ENCODE peak calls at places on chromosomes 16 and 17, in ten cellular contexts. V, S, F, O, E, D, A, C, N and L are unnamed samples.

GRCh38 chr17:48002920-48003685 is 32.2 kb downstream of the CDK5RAP3 start:
- DNase-seq in V (no peak), S (no peak), F (no peak), O (no peak), E (peak; percentile 26), D (no peak), A (no peak), C (no peak), N (no peak), L (no peak)

GRCh38 chr17:50037321-50038107 is 18.4 kb upstream of the ITGA3 start:
- DNase-seq in V (no peak), S (peak; percentile 82), F (peak; percentile 87), O (peak; percentile 75), E (no peak), D (peak; percentile 49), A (no peak), C (no peak), N (peak; percentile 62), L (no peak)

GRCh38 chr16:73152731-73153130 is 104.8 kb upstream of the ZFHX3 start:
- DNase-seq in V (no peak), S (no peak), F (no peak), O (no peak), E (peak; percentile 46), D (no peak), A (no peak), C (no peak), N (no peak), L (no peak)

GRCh38 chr17:32491371-32492280 is 4.8 kb downstream of the CDK5R1 start:
- DNase-seq in V (no peak), S (no peak), F (no peak), O (peak; percentile 67), E (no peak), D (no peak), A (peak; percentile 74), C (no peak), N (no peak), L (no peak)

GRCh38 chr16:533391-534088 is 6.0 kb downstream of the CAPN15 start:
- DNase-seq in V (no peak), S (no peak), F (no peak), O (peak; percentile 82), E (no peak), D (peak; percentile 89), A (no peak), C (no peak), N (no peak), L (no peak)

GRCh38 chr16:89897204-89897603 is 21.5 kb upstream of the MC1R start:
- DNase-seq in V (no peak), S (no peak), F (no peak), O (no peak), E (no peak), D (no peak), A (no peak), C (no peak), N (no peak), L (no peak)

GRCh38 chr16:89341697-89342694 is 124.5 kb downstream of the ZNF778 start:
- DNase-seq in V (no peak), S (no peak), F (no peak), O (no peak), E (no peak), D (no peak), A (no peak), C (no peak), N (no peak), L (no peak)

GRCh38 chr17:52790359-52790955 is 631.9 kb upstream of the CA10 start:
- DNase-seq in V (no peak), S (no peak), F (no peak), O (no peak), E (no peak), D (no peak), A (no peak), C (no peak), N (no peak), L (no peak)

GRCh38 chr17:36059455-36059854 is 4.6 kb upstream of the CCL18 start:
- DNase-seq in V (no peak), S (no peak), F (no peak), O (no peak), E (no peak), D (no peak), A (no peak), C (no peak), N (no peak), L (no peak)

GRCh38 chr16:4944333-4945281 is 7.7 kb upstream of the PPL start:
- DNase-seq in V (peak; percentile 94), S (peak; percentile 98), F (peak; percentile 97), O (peak; percentile 87), E (no peak), D (peak; percentile 87), A (peak; percentile 25), C (no peak), N (peak; percentile 86), L (peak; percentile 93)

GRCh38 chr17:73323622-73324455 is 12.0 kb upstream of the CDC42EP4 start:
- DNase-seq in V (no peak), S (no peak), F (no peak), O (no peak), E (no peak), D (no peak), A (no peak), C (no peak), N (no peak), L (no peak)
- TF ChIP-seq CTCF in V (no peak), S (no peak), F (no peak), O (no peak), E (no peak), D (no peak), A (no peak), C (no peak), N (no peak), L (no peak)

GRCh38 chr16:74625500-74626350 is 18.8 kb upstream of the GLG1 start:
- DNase-seq in V (no peak), S (no peak), F (no peak), O (no peak), E (no peak), D (no peak), A (peak; percentile 52), C (no peak), N (no peak), L (no peak)

GRCh38 chr16:74626741-74627416 is 20.0 kb upstream of the GLG1 start:
- DNase-seq in V (no peak), S (peak; percentile 22), F (no peak), O (no peak), E (no peak), D (no peak), A (peak; percentile 26), C (no peak), N (no peak), L (no peak)

GRCh38 chr16:74622005-74622404 is 15.1 kb upstream of the GLG1 start:
- DNase-seq in V (no peak), S (no peak), F (no peak), O (no peak), E (no peak), D (no peak), A (no peak), C (no peak), N (no peak), L (no peak)

GRCh38 chr16:74623846-74624245 is 16.9 kb upstream of the GLG1 start:
- DNase-seq in V (no peak), S (no peak), F (no peak), O (no peak), E (no peak), D (no peak), A (no peak), C (no peak), N (no peak), L (no peak)

GRCh38 chr16:74623214-74623842 is 16.4 kb upstream of the GLG1 start:
- DNase-seq in V (peak; percentile 45), S (peak; percentile 67), F (no peak), O (no peak), E (no peak), D (no peak), A (no peak), C (no peak), N (no peak), L (no peak)
- TF ChIP-seq CTCF in V (peak; percentile 59), S (peak; percentile 54), F (peak; percentile 61), O (peak; percentile 37), E (peak; percentile 51), D (peak; percentile 44), A (peak; percentile 68), C (peak; percentile 78), N (peak; percentile 51), L (peak; percentile 55)

GRCh38 chr17:40443196-40443987 is at the start of gene IGFBP4:
- DNase-seq in V (no peak), S (peak; percentile 76), F (peak; percentile 88), O (peak; percentile 90), E (peak; percentile 88), D (peak; percentile 86), A (peak; percentile 76), C (peak; percentile 72), N (peak; percentile 67), L (no peak)

GRCh38 chr17:40448213-40448638 is 5.0 kb downstream of the IGFBP4 start:
- DNase-seq in V (no peak), S (no peak), F (peak; percentile 73), O (no peak), E (no peak), D (peak; percentile 70), A (no peak), C (no peak), N (no peak), L (no peak)

GRCh38 chr17:40447148-40447644 is 3.9 kb downstream of the IGFBP4 start:
- DNase-seq in V (no peak), S (no peak), F (peak; percentile 73), O (no peak), E (no peak), D (peak; percentile 47), A (no peak), C (no peak), N (no peak), L (no peak)

GRCh38 chr17:40443988-40444899 is 994 bp downstream of the IGFBP4 start:
- DNase-seq in V (no peak), S (no peak), F (no peak), O (no peak), E (no peak), D (peak; percentile 49), A (no peak), C (no peak), N (no peak), L (no peak)

DNA sequence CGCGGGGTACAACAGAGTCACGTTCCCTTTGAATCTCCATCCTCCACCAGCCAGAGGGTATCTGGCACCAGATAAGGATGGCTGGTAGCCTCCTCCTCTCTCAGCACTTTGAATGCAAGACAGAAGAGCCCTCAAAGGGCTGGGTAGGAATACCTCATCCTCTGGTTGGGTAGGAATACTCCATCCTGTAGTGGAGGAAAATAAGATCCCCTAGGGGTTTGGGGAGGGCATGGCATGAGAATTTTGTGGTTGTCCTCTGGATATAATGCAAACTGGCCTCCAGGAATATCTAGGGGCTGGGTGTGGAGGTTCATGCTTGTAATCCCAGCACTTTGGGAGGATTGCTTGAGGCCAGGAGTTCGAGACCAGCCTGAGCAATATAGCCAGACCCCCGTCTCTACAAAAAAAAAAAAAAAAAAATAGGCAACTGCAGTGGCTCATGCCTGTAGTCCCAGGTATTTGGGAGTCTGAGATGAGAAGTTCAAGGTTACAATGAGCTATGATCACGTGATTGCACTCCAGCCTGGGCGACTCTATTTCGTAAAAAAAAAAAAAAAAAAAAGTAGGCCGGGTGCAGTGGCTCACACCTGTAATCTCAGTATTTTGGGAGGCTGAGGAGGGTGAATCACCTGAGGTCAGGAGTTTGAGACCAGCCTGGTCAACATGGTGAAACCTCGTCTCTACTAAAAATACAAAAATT is 2.7 kb downstream of the IGFBP4 start:
- DNase-seq in V (no peak), S (no peak), F (no peak), O (no peak), E (no peak), D (no peak), A (no peak), C (no peak), N (no peak), L (no peak)
- TF ChIP-seq CTCF in V (no peak), S (no peak), F (no peak), O (no peak), E (peak; percentile 41), D (no peak), A (no peak), C (no peak), N (no peak), L (no peak)

GRCh38 chr16:83443972-83444371 is 363.8 kb upstream of the HSBP1 start:
- DNase-seq in V (no peak), S (no peak), F (no peak), O (no peak), E (no peak), D (no peak), A (no peak), C (no peak), N (no peak), L (no peak)
- TF ChIP-seq CTCF in V (no peak), S (no peak), F (no peak), O (no peak), E (no peak), D (no peak), A (no peak), C (no peak), N (no peak), L (no peak)